ENCODE peak calls at places on chromosomes 11 and 22, in ten cellular contexts. One of them, this sample, is unnamed.

GRCh38 chr11:68287419-68287818 is 15.6 kb upstream of the C11orf24 start:
- DNase-seq in stimulated activated CD4-positive, alpha-beta T cell treated with anti-CD3 and anti-CD28 coated beads, TNF-alpha, amount 100 ng/mL, for 1 hour: no peak
- DNase-seq in GM23338: no peak
- DNase-seq in mucosa of gallbladder: no peak
- DNase-seq in neural progenitor cell: no peak
- DNase-seq in omental fat pad: no peak
- DNase-seq in neural crest cell: no peak
- DNase-seq in AG09309: no peak
- DNase-seq in fibroblast of mammary gland: no peak
- DNase-seq in ovary: no peak
- DNase-seq in this sample: no peak

GRCh38 chr11:2375964-2376551 is 1.1 kb upstream of the CD81 start:
- DNase-seq in omental fat pad: no peak
- DNase-seq in ovary: peak; percentile 24
- DNase-seq in AG09309: no peak
- DNase-seq in neural progenitor cell: no peak
- DNase-seq in stimulated activated CD4-positive, alpha-beta T cell treated with anti-CD3 and anti-CD28 coated beads, TNF-alpha, amount 100 ng/mL, for 1 hour: no peak
- DNase-seq in mucosa of gallbladder: peak; percentile 73
- DNase-seq in neural crest cell: no peak
- DNase-seq in GM23338: no peak
- DNase-seq in fibroblast of mammary gland: no peak
- DNase-seq in this sample: no peak

GRCh38 chr11:104731890-104732289 is 166.4 kb downstream of the CASP12 start:
- DNase-seq in mucosa of gallbladder: no peak
- DNase-seq in neural crest cell: no peak
- DNase-seq in fibroblast of mammary gland: no peak
- DNase-seq in omental fat pad: no peak
- DNase-seq in ovary: no peak
- DNase-seq in stimulated activated CD4-positive, alpha-beta T cell treated with anti-CD3 and anti-CD28 coated beads, TNF-alpha, amount 100 ng/mL, for 1 hour: no peak
- DNase-seq in AG09309: no peak
- DNase-seq in neural progenitor cell: no peak
- DNase-seq in GM23338: no peak
- DNase-seq in this sample: no peak

GRCh38 chr22:36366291-36366708 is 21.5 kb downstream of the MYH9 start:
- DNase-seq in ovary: no peak
- DNase-seq in stimulated activated CD4-positive, alpha-beta T cell treated with anti-CD3 and anti-CD28 coated beads, TNF-alpha, amount 100 ng/mL, for 1 hour: no peak
- DNase-seq in AG09309: no peak
- DNase-seq in omental fat pad: no peak
- DNase-seq in GM23338: no peak
- DNase-seq in fibroblast of mammary gland: peak; percentile 64
- DNase-seq in neural progenitor cell: no peak
- DNase-seq in neural crest cell: no peak
- DNase-seq in mucosa of gallbladder: no peak
- DNase-seq in this sample: no peak

GRCh38 chr11:57203359-57203758 is 21.6 kb downstream of the LRRC55 start:
- DNase-seq in stimulated activated CD4-positive, alpha-beta T cell treated with anti-CD3 and anti-CD28 coated beads, TNF-alpha, amount 100 ng/mL, for 1 hour: no peak
- DNase-seq in neural progenitor cell: peak; percentile 50
- DNase-seq in neural crest cell: no peak
- DNase-seq in GM23338: peak; percentile 23
- DNase-seq in ovary: no peak
- DNase-seq in mucosa of gallbladder: peak; percentile 72
- DNase-seq in omental fat pad: no peak
- DNase-seq in fibroblast of mammary gland: peak; percentile 29
- DNase-seq in AG09309: no peak
- DNase-seq in this sample: no peak

GRCh38 chr22:37560682-37561208 is 465 bp downstream of the CDC42EP1 start:
- DNase-seq in neural progenitor cell: peak; percentile 59
- DNase-seq in fibroblast of mammary gland: no peak
- DNase-seq in mucosa of gallbladder: no peak
- DNase-seq in neural crest cell: no peak
- DNase-seq in AG09309: no peak
- DNase-seq in ovary: peak; percentile 78
- DNase-seq in omental fat pad: no peak
- DNase-seq in GM23338: peak; percentile 41
- DNase-seq in stimulated activated CD4-positive, alpha-beta T cell treated with anti-CD3 and anti-CD28 coated beads, TNF-alpha, amount 100 ng/mL, for 1 hour: no peak
- DNase-seq in this sample: no peak

GRCh38 chr11:72038491-72038890 is 39.8 kb downstream of the IL18BP start:
- DNase-seq in fibroblast of mammary gland: peak; percentile 81
- DNase-seq in neural crest cell: no peak
- DNase-seq in ovary: peak; percentile 73
- DNase-seq in GM23338: no peak
- DNase-seq in stimulated activated CD4-positive, alpha-beta T cell treated with anti-CD3 and anti-CD28 coated beads, TNF-alpha, amount 100 ng/mL, for 1 hour: no peak
- DNase-seq in omental fat pad: no peak
- DNase-seq in mucosa of gallbladder: peak; percentile 54
- DNase-seq in AG09309: peak; percentile 46
- DNase-seq in neural progenitor cell: no peak
- DNase-seq in this sample: peak; percentile 31

GRCh38 chr11:109796253-109796652 is 296.9 kb upstream of the ZC3H12C start:
- DNase-seq in ovary: no peak
- DNase-seq in stimulated activated CD4-positive, alpha-beta T cell treated with anti-CD3 and anti-CD28 coated beads, TNF-alpha, amount 100 ng/mL, for 1 hour: no peak
- DNase-seq in neural progenitor cell: no peak
- DNase-seq in neural crest cell: no peak
- DNase-seq in mucosa of gallbladder: no peak
- DNase-seq in fibroblast of mammary gland: no peak
- DNase-seq in AG09309: no peak
- DNase-seq in GM23338: no peak
- DNase-seq in omental fat pad: no peak
- DNase-seq in this sample: no peak

GRCh38 chr11:82701847-82702520 is 31.7 kb downstream of the FAM181B start:
- DNase-seq in ovary: no peak
- DNase-seq in AG09309: no peak
- DNase-seq in fibroblast of mammary gland: peak; percentile 42
- DNase-seq in stimulated activated CD4-positive, alpha-beta T cell treated with anti-CD3 and anti-CD28 coated beads, TNF-alpha, amount 100 ng/mL, for 1 hour: no peak
- DNase-seq in GM23338: peak; percentile 78
- DNase-seq in omental fat pad: no peak
- DNase-seq in neural crest cell: peak; percentile 59
- DNase-seq in mucosa of gallbladder: no peak
- DNase-seq in neural progenitor cell: peak; percentile 74
- DNase-seq in this sample: no peak

GRCh38 chr22:38177044-38177443 is 4.6 kb downstream of the PLA2G6 start:
- DNase-seq in ovary: no peak
- DNase-seq in stimulated activated CD4-positive, alpha-beta T cell treated with anti-CD3 and anti-CD28 coated beads, TNF-alpha, amount 100 ng/mL, for 1 hour: no peak
- DNase-seq in omental fat pad: no peak
- DNase-seq in neural crest cell: no peak
- DNase-seq in GM23338: no peak
- DNase-seq in fibroblast of mammary gland: no peak
- DNase-seq in neural progenitor cell: no peak
- DNase-seq in AG09309: no peak
- DNase-seq in mucosa of gallbladder: no peak
- DNase-seq in this sample: no peak

GRCh38 chr11:70141490-70142014 is 61.5 kb upstream of the FADD start:
- DNase-seq in neural crest cell: no peak
- DNase-seq in stimulated activated CD4-positive, alpha-beta T cell treated with anti-CD3 and anti-CD28 coated beads, TNF-alpha, amount 100 ng/mL, for 1 hour: no peak
- DNase-seq in mucosa of gallbladder: no peak
- DNase-seq in neural progenitor cell: peak; percentile 87
- DNase-seq in AG09309: no peak
- DNase-seq in GM23338: no peak
- DNase-seq in fibroblast of mammary gland: no peak
- DNase-seq in ovary: no peak
- DNase-seq in omental fat pad: no peak
- DNase-seq in this sample: no peak

GRCh38 chr11:45089251-45089650 is 57.2 kb upstream of the PRDM11 start:
- DNase-seq in GM23338: no peak
- DNase-seq in neural progenitor cell: no peak
- DNase-seq in mucosa of gallbladder: peak; percentile 73
- DNase-seq in neural crest cell: no peak
- DNase-seq in omental fat pad: peak; percentile 49
- DNase-seq in ovary: peak; percentile 81
- DNase-seq in stimulated activated CD4-positive, alpha-beta T cell treated with anti-CD3 and anti-CD28 coated beads, TNF-alpha, amount 100 ng/mL, for 1 hour: no peak
- DNase-seq in AG09309: peak; percentile 95
- DNase-seq in fibroblast of mammary gland: peak; percentile 99
- DNase-seq in this sample: no peak

GRCh38 chr22:47842119-47842518 is 1079.7 kb downstream of the TBC1D22A start:
- DNase-seq in fibroblast of mammary gland: no peak
- DNase-seq in neural crest cell: no peak
- DNase-seq in GM23338: no peak
- DNase-seq in ovary: no peak
- DNase-seq in mucosa of gallbladder: no peak
- DNase-seq in stimulated activated CD4-positive, alpha-beta T cell treated with anti-CD3 and anti-CD28 coated beads, TNF-alpha, amount 100 ng/mL, for 1 hour: no peak
- DNase-seq in AG09309: no peak
- DNase-seq in neural progenitor cell: no peak
- DNase-seq in omental fat pad: no peak
- DNase-seq in this sample: no peak

GRCh38 chr22:21693333-21693998 is 27.7 kb downstream of the PPIL2 start:
- DNase-seq in omental fat pad: no peak
- DNase-seq in neural crest cell: no peak
- DNase-seq in ovary: no peak
- DNase-seq in neural progenitor cell: no peak
- DNase-seq in AG09309: no peak
- DNase-seq in fibroblast of mammary gland: no peak
- DNase-seq in GM23338: no peak
- DNase-seq in mucosa of gallbladder: no peak
- DNase-seq in stimulated activated CD4-positive, alpha-beta T cell treated with anti-CD3 and anti-CD28 coated beads, TNF-alpha, amount 100 ng/mL, for 1 hour: no peak
- DNase-seq in this sample: no peak

GRCh38 chr11:44376423-44376822 is 66.5 kb upstream of the ALX4 start:
- DNase-seq in GM23338: no peak
- DNase-seq in ovary: no peak
- DNase-seq in omental fat pad: no peak
- DNase-seq in fibroblast of mammary gland: no peak
- DNase-seq in neural progenitor cell: no peak
- DNase-seq in stimulated activated CD4-positive, alpha-beta T cell treated with anti-CD3 and anti-CD28 coated beads, TNF-alpha, amount 100 ng/mL, for 1 hour: no peak
- DNase-seq in AG09309: no peak
- DNase-seq in neural crest cell: no peak
- DNase-seq in mucosa of gallbladder: no peak
- DNase-seq in this sample: no peak

GRCh38 chr11:3169952-3170755 is 5.0 kb upstream of the OSBPL5 start:
- DNase-seq in fibroblast of mammary gland: peak; percentile 75
- DNase-seq in neural progenitor cell: no peak
- DNase-seq in ovary: no peak
- DNase-seq in stimulated activated CD4-positive, alpha-beta T cell treated with anti-CD3 and anti-CD28 coated beads, TNF-alpha, amount 100 ng/mL, for 1 hour: no peak
- DNase-seq in AG09309: no peak
- DNase-seq in omental fat pad: no peak
- DNase-seq in neural crest cell: no peak
- DNase-seq in mucosa of gallbladder: no peak
- DNase-seq in GM23338: no peak
- DNase-seq in this sample: no peak

GRCh38 chr11:67372993-67373915 is at the start of gene CLCF1:
- DNase-seq in neural progenitor cell: peak; percentile 85
- DNase-seq in mucosa of gallbladder: peak; percentile 61
- DNase-seq in fibroblast of mammary gland: peak; percentile 85
- DNase-seq in omental fat pad: no peak
- DNase-seq in AG09309: no peak
- DNase-seq in stimulated activated CD4-positive, alpha-beta T cell treated with anti-CD3 and anti-CD28 coated beads, TNF-alpha, amount 100 ng/mL, for 1 hour: peak; percentile 68
- DNase-seq in GM23338: peak; percentile 83
- DNase-seq in neural crest cell: peak; percentile 51
- DNase-seq in ovary: peak; percentile 82
- DNase-seq in this sample: no peak

GRCh38 chr11:7610393-7610792 is 62.9 kb downstream of the CYB5R2 start:
- DNase-seq in omental fat pad: no peak
- DNase-seq in neural progenitor cell: no peak
- DNase-seq in GM23338: no peak
- DNase-seq in AG09309: no peak
- DNase-seq in fibroblast of mammary gland: no peak
- DNase-seq in stimulated activated CD4-positive, alpha-beta T cell treated with anti-CD3 and anti-CD28 coated beads, TNF-alpha, amount 100 ng/mL, for 1 hour: no peak
- DNase-seq in ovary: no peak
- DNase-seq in neural crest cell: no peak
- DNase-seq in mucosa of gallbladder: no peak
- DNase-seq in this sample: no peak

GRCh38 chr11:30730011-30730410 is 143.9 kb upstream of the MPPED2 start:
- DNase-seq in GM23338: no peak
- DNase-seq in stimulated activated CD4-positive, alpha-beta T cell treated with anti-CD3 and anti-CD28 coated beads, TNF-alpha, amount 100 ng/mL, for 1 hour: no peak
- DNase-seq in omental fat pad: no peak
- DNase-seq in mucosa of gallbladder: no peak
- DNase-seq in neural crest cell: no peak
- DNase-seq in ovary: no peak
- DNase-seq in neural progenitor cell: no peak
- DNase-seq in fibroblast of mammary gland: no peak
- DNase-seq in AG09309: no peak
- DNase-seq in this sample: no peak

GRCh38 chr11:3159296-3160190 is 5.6 kb downstream of the OSBPL5 start:
- DNase-seq in fibroblast of mammary gland: peak; percentile 29
- DNase-seq in GM23338: no peak
- DNase-seq in ovary: peak; percentile 68
- DNase-seq in mucosa of gallbladder: peak; percentile 47
- DNase-seq in AG09309: no peak
- DNase-seq in stimulated activated CD4-positive, alpha-beta T cell treated with anti-CD3 and anti-CD28 coated beads, TNF-alpha, amount 100 ng/mL, for 1 hour: no peak
- DNase-seq in neural crest cell: no peak
- DNase-seq in neural progenitor cell: peak; percentile 44
- DNase-seq in omental fat pad: no peak
- DNase-seq in this sample: no peak

GRCh38 chr22:24402460-24403192 is 24.8 kb upstream of the ADORA2A start:
- DNase-seq in mucosa of gallbladder: peak; percentile 91
- DNase-seq in fibroblast of mammary gland: peak; percentile 94
- DNase-seq in ovary: peak; percentile 73
- DNase-seq in neural progenitor cell: no peak
- DNase-seq in AG09309: peak; percentile 90
- DNase-seq in GM23338: no peak
- DNase-seq in neural crest cell: no peak
- DNase-seq in stimulated activated CD4-positive, alpha-beta T cell treated with anti-CD3 and anti-CD28 coated beads, TNF-alpha, amount 100 ng/mL, for 1 hour: no peak
- DNase-seq in omental fat pad: peak; percentile 60
- DNase-seq in this sample: no peak

GRCh38 chr11:35383953-35384352 is 35.4 kb downstream of the SLC1A2 start:
- DNase-seq in AG09309: no peak
- DNase-seq in neural progenitor cell: no peak
- DNase-seq in mucosa of gallbladder: no peak
- DNase-seq in GM23338: no peak
- DNase-seq in fibroblast of mammary gland: no peak
- DNase-seq in stimulated activated CD4-positive, alpha-beta T cell treated with anti-CD3 and anti-CD28 coated beads, TNF-alpha, amount 100 ng/mL, for 1 hour: no peak
- DNase-seq in omental fat pad: no peak
- DNase-seq in ovary: no peak
- DNase-seq in neural crest cell: no peak
- DNase-seq in this sample: no peak

GRCh38 chr11:123547180-123547579 is 107.2 kb downstream of the SCN3B start:
- DNase-seq in neural progenitor cell: no peak
- DNase-seq in GM23338: no peak
- DNase-seq in neural crest cell: no peak
- DNase-seq in omental fat pad: no peak
- DNase-seq in mucosa of gallbladder: no peak
- DNase-seq in AG09309: no peak
- DNase-seq in ovary: no peak
- DNase-seq in stimulated activated CD4-positive, alpha-beta T cell treated with anti-CD3 and anti-CD28 coated beads, TNF-alpha, amount 100 ng/mL, for 1 hour: no peak
- DNase-seq in fibroblast of mammary gland: no peak
- DNase-seq in this sample: no peak

GRCh38 chr11:114317738-114318137 is 21.5 kb downstream of the NNMT start:
- DNase-seq in stimulated activated CD4-positive, alpha-beta T cell treated with anti-CD3 and anti-CD28 coated beads, TNF-alpha, amount 100 ng/mL, for 1 hour: no peak
- DNase-seq in GM23338: peak; percentile 92
- DNase-seq in omental fat pad: no peak
- DNase-seq in AG09309: no peak
- DNase-seq in mucosa of gallbladder: peak; percentile 44
- DNase-seq in neural crest cell: peak; percentile 7
- DNase-seq in neural progenitor cell: peak; percentile 82
- DNase-seq in ovary: peak; percentile 55
- DNase-seq in fibroblast of mammary gland: peak; percentile 65
- DNase-seq in this sample: no peak

GRCh38 chr11:69907611-69908010 is 88.4 kb upstream of the FGF3 start:
- DNase-seq in ovary: no peak
- DNase-seq in mucosa of gallbladder: no peak
- DNase-seq in AG09309: no peak
- DNase-seq in omental fat pad: no peak
- DNase-seq in fibroblast of mammary gland: no peak
- DNase-seq in neural progenitor cell: no peak
- DNase-seq in GM23338: no peak
- DNase-seq in neural crest cell: no peak
- DNase-seq in stimulated activated CD4-positive, alpha-beta T cell treated with anti-CD3 and anti-CD28 coated beads, TNF-alpha, amount 100 ng/mL, for 1 hour: no peak
- DNase-seq in this sample: no peak

GRCh38 chr11:44604171-44604581 is 38.7 kb downstream of the CD82 start:
- DNase-seq in ovary: no peak
- DNase-seq in omental fat pad: no peak
- DNase-seq in neural crest cell: no peak
- DNase-seq in AG09309: no peak
- DNase-seq in fibroblast of mammary gland: no peak
- DNase-seq in stimulated activated CD4-positive, alpha-beta T cell treated with anti-CD3 and anti-CD28 coated beads, TNF-alpha, amount 100 ng/mL, for 1 hour: no peak
- DNase-seq in GM23338: no peak
- DNase-seq in mucosa of gallbladder: no peak
- DNase-seq in neural progenitor cell: no peak
- DNase-seq in this sample: no peak

GRCh38 chr22:46073683-46074504 is 76.4 kb upstream of the PPARA start:
- DNase-seq in ovary: no peak
- DNase-seq in GM23338: no peak
- DNase-seq in mucosa of gallbladder: no peak
- DNase-seq in omental fat pad: no peak
- DNase-seq in neural crest cell: no peak
- DNase-seq in neural progenitor cell: no peak
- DNase-seq in AG09309: no peak
- DNase-seq in stimulated activated CD4-positive, alpha-beta T cell treated with anti-CD3 and anti-CD28 coated beads, TNF-alpha, amount 100 ng/mL, for 1 hour: no peak
- DNase-seq in fibroblast of mammary gland: peak; percentile 17
- DNase-seq in this sample: no peak

GRCh38 chr22:26679003-26679629 is 21.7 kb downstream of the MIAT start:
- DNase-seq in AG09309: no peak
- DNase-seq in omental fat pad: peak; percentile 56
- DNase-seq in ovary: peak; percentile 79
- DNase-seq in fibroblast of mammary gland: peak; percentile 72
- DNase-seq in mucosa of gallbladder: peak; percentile 76
- DNase-seq in neural crest cell: peak; percentile 87
- DNase-seq in neural progenitor cell: peak; percentile 84
- DNase-seq in GM23338: peak; percentile 90
- DNase-seq in stimulated activated CD4-positive, alpha-beta T cell treated with anti-CD3 and anti-CD28 coated beads, TNF-alpha, amount 100 ng/mL, for 1 hour: no peak
- DNase-seq in this sample: peak; percentile 44